ENCODE peak calls at places on chromosomes 11 and 22, in eight cellular contexts. One of them, this sample, is unnamed.

GRCh38 chr11:35629914-35630313 is 11.7 kb downstream of the FJX1 start:
- DNase-seq in cardiac septum: no peak
- DNase-seq in NCI-H1436: no peak
- DNase-seq in NCI-H748 treated with DMSO at 0.1 percent for 48 hours: no peak
- DNase-seq in mucosa of gallbladder: no peak
- DNase-seq in GM04503: peak
- DNase-seq in heart left ventricle: no peak
- DNase-seq in neural crest cell: no peak
- DNase-seq in this sample: peak

GRCh38 chr11:117618273-117618672 is 178.7 kb downstream of the DSCAML1 start:
- DNase-seq in heart left ventricle: no peak
- DNase-seq in GM04503: no peak
- DNase-seq in mucosa of gallbladder: no peak
- DNase-seq in NCI-H748 treated with DMSO at 0.1 percent for 48 hours: no peak
- DNase-seq in NCI-H1436: no peak
- DNase-seq in cardiac septum: no peak
- DNase-seq in neural crest cell: no peak
- DNase-seq in this sample: no peak

GRCh38 chr11:121253951-121254350 is 38.6 kb upstream of the SC5D start:
- DNase-seq in mucosa of gallbladder: no peak
- DNase-seq in heart left ventricle: no peak
- DNase-seq in NCI-H1436: no peak
- DNase-seq in cardiac septum: no peak
- DNase-seq in NCI-H748 treated with DMSO at 0.1 percent for 48 hours: no peak
- DNase-seq in neural crest cell: no peak
- DNase-seq in GM04503: no peak
- DNase-seq in this sample: no peak

GRCh38 chr22:49099496-49100124 is 728.1 kb downstream of the BRD1 start:
- DNase-seq in neural crest cell: no peak
- DNase-seq in GM04503: no peak
- DNase-seq in NCI-H1436: no peak
- DNase-seq in heart left ventricle: peak
- DNase-seq in NCI-H748 treated with DMSO at 0.1 percent for 48 hours: no peak
- DNase-seq in mucosa of gallbladder: no peak
- DNase-seq in cardiac septum: no peak
- DNase-seq in this sample: no peak

GRCh38 chr11:45146072-45147016 is at the start of gene PRDM11:
- DNase-seq in mucosa of gallbladder: peak
- DNase-seq in NCI-H748 treated with DMSO at 0.1 percent for 48 hours: peak
- DNase-seq in heart left ventricle: peak
- DNase-seq in neural crest cell: peak
- DNase-seq in GM04503: no peak
- DNase-seq in NCI-H1436: peak
- DNase-seq in cardiac septum: no peak
- DNase-seq in this sample: peak

GRCh38 chr22:43273902-43274484 is 69.2 kb downstream of the SCUBE1 start:
- DNase-seq in NCI-H1436: peak
- DNase-seq in neural crest cell: peak
- DNase-seq in cardiac septum: no peak
- DNase-seq in GM04503: no peak
- DNase-seq in mucosa of gallbladder: peak
- DNase-seq in heart left ventricle: no peak
- DNase-seq in NCI-H748 treated with DMSO at 0.1 percent for 48 hours: peak
- DNase-seq in this sample: peak

GRCh38 chr11:85663080-85663729 is 1.7 kb downstream of the CREBZF start:
- DNase-seq in neural crest cell: no peak
- DNase-seq in GM04503: no peak
- DNase-seq in heart left ventricle: no peak
- DNase-seq in cardiac septum: no peak
- DNase-seq in mucosa of gallbladder: no peak
- DNase-seq in NCI-H1436: no peak
- DNase-seq in NCI-H748 treated with DMSO at 0.1 percent for 48 hours: no peak
- DNase-seq in this sample: no peak

GRCh38 chr11:1283906-1284305 is 25.5 kb downstream of the TOLLIP start:
- DNase-seq in GM04503: no peak
- DNase-seq in cardiac septum: no peak
- DNase-seq in neural crest cell: no peak
- DNase-seq in heart left ventricle: peak
- DNase-seq in NCI-H748 treated with DMSO at 0.1 percent for 48 hours: no peak
- DNase-seq in mucosa of gallbladder: no peak
- DNase-seq in NCI-H1436: no peak
- DNase-seq in this sample: no peak

GRCh38 chr22:23187871-23188700 is 7.8 kb downstream of the BCR start:
- DNase-seq in neural crest cell: no peak
- DNase-seq in NCI-H1436: no peak
- DNase-seq in mucosa of gallbladder: no peak
- DNase-seq in NCI-H748 treated with DMSO at 0.1 percent for 48 hours: no peak
- DNase-seq in cardiac septum: no peak
- DNase-seq in heart left ventricle: peak
- DNase-seq in GM04503: no peak
- DNase-seq in this sample: peak

GRCh38 chr11:15826826-15827225 is 529.5 kb downstream of the SOX6 start:
- DNase-seq in GM04503: no peak
- DNase-seq in heart left ventricle: peak
- DNase-seq in neural crest cell: peak
- DNase-seq in NCI-H748 treated with DMSO at 0.1 percent for 48 hours: peak
- DNase-seq in cardiac septum: no peak
- DNase-seq in mucosa of gallbladder: peak
- DNase-seq in NCI-H1436: peak
- DNase-seq in this sample: peak

GRCh38 chr22:41401781-41402648 is 20.3 kb downstream of the TEF start:
- DNase-seq in heart left ventricle: peak
- DNase-seq in mucosa of gallbladder: peak
- DNase-seq in cardiac septum: peak
- DNase-seq in GM04503: no peak
- DNase-seq in NCI-H1436: peak
- DNase-seq in NCI-H748 treated with DMSO at 0.1 percent for 48 hours: no peak
- DNase-seq in neural crest cell: no peak
- DNase-seq in this sample: peak

GRCh38 chr11:35040221-35040942 is 98.6 kb upstream of the CD44 start:
- DNase-seq in GM04503: peak
- DNase-seq in NCI-H748 treated with DMSO at 0.1 percent for 48 hours: no peak
- DNase-seq in NCI-H1436: no peak
- DNase-seq in mucosa of gallbladder: no peak
- DNase-seq in cardiac septum: no peak
- DNase-seq in heart left ventricle: no peak
- DNase-seq in neural crest cell: no peak
- DNase-seq in this sample: peak

GRCh38 chr22:21102659-21103267 is 57.0 kb downstream of the LRRC74B start:
- DNase-seq in cardiac septum: peak
- DNase-seq in NCI-H1436: peak
- DNase-seq in mucosa of gallbladder: peak
- DNase-seq in NCI-H748 treated with DMSO at 0.1 percent for 48 hours: peak
- DNase-seq in heart left ventricle: peak
- DNase-seq in GM04503: no peak
- DNase-seq in neural crest cell: peak
- DNase-seq in this sample: peak